ENCODE peak calls at places on chromosomes 1 and 21, in eight cellular contexts. D, V, T, X, W, Q, U and K are unnamed samples.

GRCh38 chr21:46057111-46057709 is 40.7 kb upstream of the COL6A2 start:
- DNase-seq in T (no peak), U (no peak), W (no peak), X (no peak), D (no peak), Q (no peak), V (no peak), K (no peak)

GRCh38 chr21:38312822-38313221 is 56.0 kb downstream of the KCNJ15 start:
- DNase-seq in Q (no peak), D (no peak), U (no peak), X (no peak), W (no peak), V (no peak), T (no peak), K (no peak)

GRCh38 chr1:50977575-50978143 is 7.6 kb downstream of the CDKN2C start:
- DNase-seq in W (peak; percentile 87), D (peak; percentile 13), U (peak; percentile 42), X (no peak), V (peak; percentile 8), T (peak; percentile 64), Q (peak; percentile 53), K (peak; percentile 62)

GRCh38 chr1:17948594-17948993 is 159.0 kb upstream of the IGSF21 start:
- DNase-seq in U (no peak), D (no peak), Q (no peak), X (no peak), V (no peak), T (no peak), W (no peak), K (peak; percentile 30)

GRCh38 chr1:241870290-241870689 is 22.3 kb downstream of the EXO1 start:
- DNase-seq in W (no peak), V (no peak), U (no peak), X (no peak), Q (no peak), D (no peak), T (no peak), K (no peak)

GRCh38 chr1:204321665-204322064 is 38.1 kb downstream of the PLEKHA6 start:
- DNase-seq in V (no peak), U (no peak), T (no peak), Q (no peak), X (peak; percentile 51), W (no peak), D (peak; percentile 66), K (no peak)

GRCh38 chr1:184422490-184423233 is 35.8 kb downstream of the C1orf21 start:
- DNase-seq in D (peak; percentile 20), V (no peak), T (no peak), U (no peak), W (no peak), Q (no peak), X (no peak), K (no peak)

GRCh38 chr1:212701910-212702309 is 2.3 kb upstream of the BATF3 start:
- DNase-seq in D (no peak), Q (no peak), U (no peak), T (no peak), V (no peak), W (no peak), X (no peak), K (no peak)

GRCh38 chr1:31295874-31296485 is 608 bp downstream of the SNRNP40 start:
- DNase-seq in X (no peak), T (no peak), Q (no peak), V (no peak), U (no peak), D (no peak), W (no peak), K (no peak)

GRCh38 chr1:72557446-72558049 is 275.2 kb upstream of the NEGR1 start:
- DNase-seq in Q (no peak), T (no peak), V (no peak), D (peak; percentile 20), U (peak; percentile 40), X (peak; percentile 19), W (no peak), K (no peak)

GRCh38 chr1:209772116-209772515 is 12.2 kb downstream of the C1orf74 start:
- DNase-seq in V (no peak), D (peak; percentile 42), W (no peak), U (no peak), X (no peak), T (no peak), Q (no peak), K (no peak)

GRCh38 chr21:45522381-45522780 is 19.9 kb downstream of the SLC19A1 start:
- DNase-seq in X (no peak), Q (no peak), V (no peak), W (no peak), T (no peak), D (no peak), U (no peak), K (no peak)

GRCh38 chr1:87956766-87957165 is 628.1 kb downstream of the LMO4 start:
- DNase-seq in V (no peak), W (no peak), Q (no peak), D (no peak), X (peak; percentile 51), T (no peak), U (no peak), K (no peak)

GRCh38 chr1:221887758-221888157 is 145.9 kb upstream of the DUSP10 start:
- DNase-seq in U (no peak), D (no peak), T (no peak), V (no peak), W (no peak), Q (no peak), X (no peak), K (no peak)

GRCh38 chr1:26922201-26922729 is 722 bp downstream of the NUDC start:
- DNase-seq in D (peak; percentile 10), Q (no peak), U (no peak), V (no peak), W (no peak), X (peak; percentile 22), T (no peak), K (no peak)

GRCh38 chr1:42931108-42931539 is 27.5 kb downstream of the SLC2A1 start:
- DNase-seq in W (no peak), X (peak; percentile 42), D (peak; percentile 47), V (no peak), Q (peak; percentile 43), T (peak; percentile 66), U (peak; percentile 58), K (peak; percentile 34)
- TF ChIP-seq CTCF in W (no peak), X (peak; percentile 57), D (peak; percentile 61), V (peak; percentile 63), Q (no peak), T (peak; percentile 48), U (peak; percentile 62), K (peak; percentile 50)

DNA sequence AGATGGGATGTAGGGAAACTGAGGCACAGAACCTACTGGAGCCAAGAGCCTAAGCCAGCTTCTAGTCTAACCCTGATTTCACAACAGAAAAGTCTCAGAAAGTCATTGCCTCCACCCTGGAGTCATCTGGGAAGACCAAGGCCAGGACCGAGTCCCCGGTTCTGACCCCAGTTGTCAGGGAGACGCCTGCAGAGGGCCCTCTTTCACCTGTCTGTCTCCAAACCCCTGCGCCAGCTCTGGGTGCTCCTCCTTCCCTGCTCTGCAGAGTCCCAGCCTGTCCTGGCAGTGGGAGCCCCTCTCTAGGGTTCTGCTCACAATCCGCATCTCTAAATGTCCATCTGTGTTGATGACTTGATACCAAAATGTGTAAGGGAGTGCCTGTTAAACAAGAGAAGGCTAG is 149.7 kb downstream of the PGBD5 start:
- DNase-seq in U (peak; percentile 32), V (no peak), D (no peak), T (no peak), Q (no peak), X (no peak), W (peak; percentile 39), K (no peak)
- TF ChIP-seq CTCF in U (no peak), V (no peak), D (no peak), T (no peak), Q (no peak), X (no peak), W (no peak), K (no peak)

DNA sequence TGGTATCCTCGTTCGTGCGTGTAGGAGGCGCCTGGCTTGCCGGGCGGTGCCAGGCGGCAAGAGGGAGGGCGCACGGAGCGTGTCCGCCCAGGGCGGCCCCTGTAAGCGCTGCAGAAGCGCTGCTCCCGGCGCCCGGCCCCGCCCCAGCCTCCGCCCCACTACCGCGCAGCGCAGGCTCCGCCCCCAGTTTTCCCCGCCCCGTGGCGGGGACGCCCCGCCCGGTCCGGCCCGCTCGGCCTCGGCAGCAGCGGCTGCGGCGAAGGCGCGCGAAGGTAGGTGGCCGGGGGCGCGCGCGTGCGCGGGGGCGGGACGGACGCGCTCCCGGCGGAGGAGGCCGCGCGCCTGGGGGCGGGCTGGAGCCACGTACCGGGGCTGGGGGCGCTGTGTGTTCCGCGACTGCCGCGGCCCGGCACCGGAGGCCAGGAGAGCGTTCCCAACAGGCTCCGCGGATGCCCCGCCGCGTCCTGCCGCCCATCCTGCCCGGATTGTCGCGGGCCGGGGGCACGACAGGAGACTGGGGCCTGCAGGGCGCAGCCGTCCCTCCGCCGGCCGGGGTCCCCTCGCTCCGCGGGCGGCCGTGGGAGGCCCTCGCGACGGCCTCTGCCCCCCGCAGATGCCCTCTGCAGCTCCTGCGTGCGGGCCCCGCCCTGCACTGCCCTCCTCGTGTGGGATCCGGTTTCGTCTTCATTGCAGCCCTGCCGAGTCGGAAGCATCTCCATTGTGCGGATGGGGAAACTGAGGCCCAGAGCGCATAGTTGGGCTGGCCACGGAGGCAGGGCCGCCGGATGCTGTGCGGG is 7.7 kb upstream of the CROCC start:
- DNase-seq in W (peak; percentile 94), U (peak; percentile 90), T (peak; percentile 99), D (peak; percentile 98), X (peak; percentile 93), V (peak; percentile 85), Q (peak; percentile 98), K (peak; percentile 97)
- TF ChIP-seq CTCF in W (no peak), U (no peak), T (peak; percentile 1), D (no peak), X (no peak), V (no peak), Q (peak; percentile 10), K (no peak)

GRCh38 chr1:6446665-6447015 is 19.3 kb downstream of the TNFRSF25 start:
- DNase-seq in W (no peak), D (no peak), X (no peak), Q (no peak), T (no peak), U (no peak), V (no peak), K (no peak)

GRCh38 chr1:6443339-6444115 is 19.0 kb downstream of the ESPN start:
- DNase-seq in U (no peak), W (no peak), V (no peak), X (no peak), T (no peak), Q (no peak), D (no peak), K (no peak)

GRCh38 chr1:6447016-6447817 is 18.8 kb downstream of the TNFRSF25 start:
- DNase-seq in D (no peak), W (no peak), T (no peak), V (no peak), Q (no peak), X (no peak), U (peak; percentile 73), K (peak; percentile 74)

GRCh38 chr1:6444377-6444776 is 19.8 kb downstream of the ESPN start:
- DNase-seq in W (no peak), V (no peak), D (no peak), T (no peak), X (no peak), U (no peak), Q (no peak), K (no peak)

GRCh38 chr1:6445062-6445763 is 20.6 kb downstream of the ESPN start:
- DNase-seq in X (peak; percentile 26), V (no peak), U (peak; percentile 78), Q (peak; percentile 62), D (peak; percentile 51), W (peak; percentile 80), T (no peak), K (no peak)
- TF ChIP-seq CTCF in X (peak; percentile 41), V (peak; percentile 35), U (peak; percentile 49), Q (no peak), D (peak; percentile 60), W (peak; percentile 19), T (peak; percentile 58), K (peak; percentile 56)